ENCODE peak calls at places on chromosomes 3 and 15, in nine cellular contexts. P is cardiac fibroblast; N is iris pigment epithelial cell; K is activated CD8-positive, alpha-beta memory T cell treated with anti-CD3 and anti-CD28 coated beads for 24 hours; Z is OCI-LY7; O is GM13976; X is endothelial cell; M is hypothalamus; F is ovary. Q is an unnamed sample.

GRCh38 chr15:58049520-58050227 is 15.8 kb downstream of the ALDH1A2 start:
- DNase-seq in F (no peak), P (no peak), K (no peak), M (no peak), Z (no peak), N (no peak), O (no peak), X (no peak), Q (no peak)

GRCh38 chr3:94694894-94695293 is 632.0 kb downstream of the NSUN3 start:
- DNase-seq in M (no peak), X (no peak), N (peak; percentile 4), F (no peak), Z (no peak), P (peak; percentile 9), K (no peak), O (no peak), Q (no peak)

GRCh38 chr3:132253262-132253878 is 63.8 kb upstream of the ACP3 start:
- DNase-seq in N (peak; percentile 69), K (no peak), Z (peak; percentile 65), F (no peak), X (peak; percentile 19), P (peak; percentile 87), M (no peak), O (peak; percentile 47), Q (no peak)

GRCh38 chr3:107208796-107209195 is 168.4 kb upstream of the CCDC54 start:
- DNase-seq in X (no peak), O (no peak), P (peak; percentile 45), Z (no peak), M (no peak), K (no peak), F (no peak), N (peak; percentile 64), Q (no peak)

GRCh38 chr15:41651373-41651772 is 8.8 kb upstream of the MGA start:
- DNase-seq in F (no peak), X (no peak), P (no peak), K (no peak), N (no peak), Z (no peak), M (no peak), O (no peak), Q (no peak)

GRCh38 chr3:119279844-119280243 is 14.3 kb upstream of the ARHGAP31 start:
- DNase-seq in F (no peak), X (no peak), Z (no peak), K (no peak), N (no peak), P (no peak), M (no peak), O (no peak), Q (no peak)

GRCh38 chr3:186492594-186492993 is 51.6 kb downstream of the CRYGS start:
- DNase-seq in P (peak; percentile 18), M (no peak), F (no peak), Z (no peak), X (no peak), K (no peak), O (no peak), N (no peak), Q (no peak)

GRCh38 chr3:113243071-113243470 is 31.7 kb downstream of the BOC start:
- DNase-seq in M (no peak), P (no peak), K (no peak), O (no peak), F (no peak), N (no peak), X (no peak), Z (no peak), Q (no peak)

GRCh38 chr3:141840737-141841544 is 35.5 kb upstream of the ATP1B3 start:
- DNase-seq in K (no peak), O (no peak), X (no peak), Z (no peak), M (no peak), P (peak; percentile 86), F (no peak), N (peak; percentile 55), Q (no peak)